ENCODE peak calls at places on chromosomes 1 and 21, in seven cellular contexts. H is A549, K is WTC11, U is HCT116, J is H1, R is GM12878, Q is HepG2. V is an unnamed sample.

GRCh38 chr1:160981584-160982411 is 27.2 kb upstream of the ITLN2 start:
- DNase-seq in K (peak), Q (no peak), J (peak), R (no peak), U (no peak), H (no peak), V (no peak)

GRCh38 chr21:16539041-16539440 is 809.3 kb downstream of the USP25 start:
- DNase-seq in J (no peak), Q (no peak), K (no peak), U (no peak), H (no peak), R (no peak), V (no peak)

GRCh38 chr21:34280389-34280795 is 83.4 kb upstream of the KCNE2 start:
- DNase-seq in Q (no peak), J (no peak), H (no peak), K (no peak), U (no peak), R (no peak), V (no peak)

GRCh38 chr1:241213147-241213546 is 143.9 kb downstream of the RGS7 start:
- DNase-seq in K (no peak), U (no peak), R (no peak), Q (no peak), J (no peak), H (no peak), V (no peak)

GRCh38 chr1:40663324-40664166 is 1.9 kb downstream of the RIMS3 start:
- DNase-seq in J (no peak), K (peak), H (no peak), U (no peak), Q (no peak), R (no peak), V (no peak)

GRCh38 chr1:154170547-154171221 is 15.8 kb upstream of the NUP210L start:
- DNase-seq in U (no peak), K (no peak), Q (no peak), J (no peak), H (no peak), R (no peak), V (no peak)

GRCh38 chr1:67948155-67949075 is 102.0 kb downstream of the DIRAS3 start:
- DNase-seq in U (no peak), Q (no peak), K (no peak), H (peak), J (no peak), R (no peak), V (no peak)

GRCh38 chr1:113995382-113995781 is 16.1 kb downstream of the OLFML3 start:
- DNase-seq in K (no peak), R (no peak), J (no peak), Q (no peak), H (no peak), U (no peak), V (no peak)

GRCh38 chr1:210024996-210025395 is 87.0 kb downstream of the SYT14 start:
- DNase-seq in H (no peak), J (peak), R (no peak), Q (no peak), K (peak), U (no peak), V (no peak)

GRCh38 chr21:9758888-9759287 is 762.5 kb upstream of the TPTE start:
- DNase-seq in H (no peak), J (no peak), K (no peak), U (no peak), Q (no peak), R (no peak), V (no peak)

GRCh38 chr1:205447457-205448415 is 8.1 kb downstream of the BLACAT1 start:
- DNase-seq in H (no peak), U (no peak), K (peak), Q (no peak), R (no peak), J (peak), V (no peak)

GRCh38 chr1:198823626-198824025 is 184.8 kb downstream of the PTPRC start:
- DNase-seq in R (no peak), J (no peak), H (no peak), Q (no peak), U (no peak), K (no peak), V (no peak)

GRCh38 chr21:23160914-23161313 is 2162.7 kb downstream of the NCAM2 start:
- DNase-seq in Q (no peak), K (no peak), R (no peak), U (no peak), J (no peak), H (no peak), V (peak)

GRCh38 chr1:245216356-245217110 is 61.7 kb downstream of the KIF26B start:
- DNase-seq in U (no peak), R (no peak), Q (no peak), K (no peak), J (no peak), H (no peak), V (no peak)

GRCh38 chr1:32221581-32221979 is 573 bp downstream of the TMEM234 start:
- DNase-seq in K (no peak), U (no peak), Q (no peak), J (no peak), H (no peak), R (no peak), V (no peak)

GRCh38 chr1:206794294-206794908 is 22.1 kb upstream of the IL10 start:
- DNase-seq in J (no peak), Q (no peak), U (no peak), K (no peak), R (no peak), H (no peak), V (no peak)

GRCh38 chr21:41926068-41926806 is 27.6 kb downstream of the C2CD2 start:
- DNase-seq in J (no peak), R (peak), K (peak), Q (peak), H (no peak), U (no peak), V (peak)

GRCh38 chr1:16372535-16373340 is 5.7 kb downstream of the SZRD1 start:
- DNase-seq in J (no peak), R (no peak), Q (no peak), H (peak), K (no peak), U (no peak), V (no peak)

GRCh38 chr1:198118136-198118535 is 38.7 kb upstream of the NEK7 start:
- DNase-seq in R (no peak), U (no peak), J (no peak), K (no peak), Q (no peak), H (peak), V (peak)

GRCh38 chr1:2388004-2388913 is 3.1 kb downstream of the MORN1 start:
- DNase-seq in R (no peak), U (no peak), J (no peak), H (no peak), K (no peak), Q (no peak), V (no peak)

GRCh38 chr1:215957692-215958091 is 390.6 kb downstream of the KCTD3 start:
- DNase-seq in Q (no peak), H (no peak), K (no peak), U (no peak), J (no peak), R (no peak), V (no peak)

GRCh38 chr1:89041055-89041707 is 18.5 kb upstream of the GBP3 start:
- DNase-seq in U (no peak), K (no peak), R (peak), H (no peak), Q (no peak), J (no peak), V (no peak)

GRCh38 chr21:38358666-38359065 is 101.9 kb downstream of the KCNJ15 start:
- DNase-seq in R (no peak), K (no peak), J (no peak), Q (no peak), H (no peak), U (no peak), V (no peak)
- TF ChIP-seq MAX in R (no peak), K (no peak), J (no peak), Q (no peak), H (no peak), U (no peak), V (no peak)

GRCh38 chr21:29261555-29262540 is 36.9 kb upstream of the BACH1 start:
- DNase-seq in H (no peak), J (no peak), Q (no peak), R (no peak), K (no peak), U (no peak), V (no peak)

GRCh38 chr21:29265690-29266479 is 32.8 kb upstream of the BACH1 start:
- DNase-seq in K (no peak), J (no peak), Q (no peak), R (peak), U (no peak), H (no peak), V (no peak)

GRCh38 chr21:29267666-29268065 is 31.1 kb upstream of the BACH1 start:
- DNase-seq in U (no peak), K (no peak), H (no peak), R (no peak), Q (no peak), J (no peak), V (no peak)

GRCh38 chr21:29260461-29260860 is 38.3 kb upstream of the BACH1 start:
- DNase-seq in K (no peak), U (no peak), R (no peak), J (no peak), H (no peak), Q (no peak), V (no peak)

DNA sequence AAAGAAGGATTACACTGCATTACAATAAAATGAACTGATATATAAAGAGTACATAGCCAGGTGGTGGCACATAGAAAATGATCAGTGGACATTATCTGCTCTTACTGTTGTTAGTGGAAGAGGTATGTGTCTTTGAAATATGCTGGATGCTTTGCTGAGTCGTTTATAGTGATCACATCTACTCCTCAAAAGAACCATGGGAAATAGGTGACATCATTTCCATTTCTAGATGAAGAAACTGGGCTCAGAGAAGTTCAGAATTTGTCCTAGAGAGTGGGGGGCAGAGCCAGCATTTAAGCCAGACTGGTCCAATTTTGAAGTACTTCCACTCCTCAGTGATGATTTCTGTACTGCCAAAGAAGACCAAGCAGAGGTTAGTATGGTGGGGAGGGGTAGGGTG is 34.0 kb upstream of the BACH1 start:
- DNase-seq in J (no peak), H (no peak), U (no peak), K (no peak), Q (no peak), R (no peak), V (no peak)
- TF ChIP-seq MAX in J (no peak), H (no peak), U (no peak), K (no peak), Q (no peak), R (no peak), V (no peak)

GRCh38 chr1:167565922-167566321 is 12.4 kb upstream of the CREG1 start:
- DNase-seq in J (no peak), H (no peak), R (no peak), K (no peak), Q (no peak), U (no peak), V (no peak)

GRCh38 chr1:167562697-167563096 is 9.1 kb upstream of the CREG1 start:
- DNase-seq in J (no peak), U (no peak), K (no peak), R (no peak), Q (no peak), H (no peak), V (no peak)

GRCh38 chr1:167563579-167564246 is 10.2 kb upstream of the CREG1 start:
- DNase-seq in J (no peak), U (no peak), Q (no peak), R (no peak), K (no peak), H (no peak), V (no peak)

GRCh38 chr1:167566766-167567165 is 13.2 kb upstream of the CREG1 start:
- DNase-seq in K (no peak), Q (no peak), U (no peak), J (no peak), R (no peak), H (no peak), V (no peak)

DNA sequence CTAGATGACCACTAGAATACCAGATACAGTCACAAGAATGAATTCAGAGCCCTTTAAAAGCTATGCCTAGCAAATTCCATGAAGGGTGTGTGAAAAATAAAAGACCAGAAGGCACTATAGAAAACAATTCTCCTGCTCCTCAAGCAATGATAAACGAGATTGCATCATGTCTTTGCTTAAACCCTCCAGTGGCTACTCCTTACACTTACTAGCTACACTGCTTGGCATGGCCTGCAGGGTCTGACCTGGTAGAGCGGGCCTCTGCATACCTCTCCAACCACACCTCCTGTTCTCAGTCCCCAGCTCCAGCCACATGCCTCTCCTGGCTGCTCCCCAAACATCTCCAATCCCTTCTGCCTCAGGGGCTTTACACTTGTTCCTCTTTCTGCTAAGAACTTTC is 11.0 kb upstream of the CREG1 start:
- DNase-seq in K (no peak), Q (no peak), R (no peak), J (no peak), U (no peak), H (peak), V (no peak)
- TF ChIP-seq MAX in K (no peak), Q (no peak), R (no peak), J (no peak), U (no peak), H (no peak), V (no peak)

GRCh38 chr21:43794311-43794710 is 4.9 kb downstream of the RRP1 start:
- DNase-seq in U (no peak), J (no peak), K (no peak), R (no peak), Q (no peak), H (no peak), V (no peak)

GRCh38 chr21:43793243-43793642 is 3.9 kb downstream of the RRP1 start:
- DNase-seq in K (no peak), U (no peak), J (no peak), H (no peak), Q (no peak), R (no peak), V (no peak)

GRCh38 chr21:43792406-43792805 is 3.0 kb downstream of the RRP1 start:
- DNase-seq in Q (no peak), H (no peak), J (no peak), U (no peak), R (no peak), K (no peak), V (no peak)

GRCh38 chr21:43797415-43797814 is 8.0 kb downstream of the RRP1 start:
- DNase-seq in J (no peak), Q (no peak), H (no peak), R (no peak), U (no peak), K (no peak), V (no peak)

GRCh38 chr21:43794857-43795256 is 5.5 kb downstream of the RRP1 start:
- DNase-seq in H (no peak), R (no peak), U (no peak), K (no peak), J (no peak), Q (no peak), V (no peak)
- TF ChIP-seq MAX in H (no peak), R (no peak), U (no peak), K (no peak), J (no peak), Q (no peak), V (no peak)

GRCh38 chr1:202143768-202144509 is 598 bp downstream of the ARL8A start:
- DNase-seq in Q (no peak), R (no peak), U (no peak), J (peak), H (no peak), K (peak), V (peak)
- TF ChIP-seq MAX in Q (no peak), R (no peak), U (no peak), J (peak), H (peak), K (peak), V (no peak)